ENCODE peak calls at places on chromosomes 16 and 17, in four cellular contexts. B is brain microvascular endothelial cell, M is H9, C is endothelial cell. T is an unnamed sample.

GRCh38 chr17:19542247-19542646 is 8.6 kb downstream of the SLC47A1 start:
- DNase-seq in M (no peak), C (no peak), B (no peak), T (no peak)

GRCh38 chr17:42249681-42250446 is 26.3 kb downstream of the STAT5B start:
- DNase-seq in B (no peak), C (no peak), M (no peak), T (no peak)

GRCh38 chr16:3838600-3839401 is 41.7 kb downstream of the CREBBP start:
- DNase-seq in B (no peak), C (no peak), M (no peak), T (peak; percentile 33)

GRCh38 chr17:74190154-74190553 is 13.3 kb upstream of the RPL38 start:
- DNase-seq in C (no peak), M (no peak), B (peak; percentile 59), T (peak; percentile 52)

GRCh38 chr16:68652659-68653058 is 7.5 kb downstream of the CDH3 start:
- DNase-seq in M (no peak), C (no peak), B (no peak), T (no peak)

GRCh38 chr17:28763137-28763799 is 19.5 kb downstream of the TRAF4 start:
- DNase-seq in M (no peak), C (no peak), B (no peak), T (no peak)

GRCh38 chr17:16948587-16949376 is 23.1 kb downstream of the TNFRSF13B start:
- DNase-seq in M (no peak), C (no peak), B (no peak), T (no peak)

GRCh38 chr17:14211246-14211645 is 25.4 kb downstream of the CDRT15 start:
- DNase-seq in M (peak; percentile 26), C (no peak), B (no peak), T (no peak)

GRCh38 chr16:57627184-57627871 is 1.1 kb upstream of the ADGRG1 start:
- DNase-seq in C (peak; percentile 46), B (peak; percentile 71), M (peak; percentile 69), T (peak; percentile 85)
- TF ChIP-seq CTCF in C (no peak), B (peak; percentile 64), M (peak; percentile 47), T (peak; percentile 24)

GRCh38 chr17:2466936-2467335 is 44.8 kb downstream of the METTL16 start:
- DNase-seq in B (no peak), M (no peak), C (no peak), T (no peak)
- TF ChIP-seq CTCF in B (no peak), M (no peak), C (no peak), T (no peak)

DNA sequence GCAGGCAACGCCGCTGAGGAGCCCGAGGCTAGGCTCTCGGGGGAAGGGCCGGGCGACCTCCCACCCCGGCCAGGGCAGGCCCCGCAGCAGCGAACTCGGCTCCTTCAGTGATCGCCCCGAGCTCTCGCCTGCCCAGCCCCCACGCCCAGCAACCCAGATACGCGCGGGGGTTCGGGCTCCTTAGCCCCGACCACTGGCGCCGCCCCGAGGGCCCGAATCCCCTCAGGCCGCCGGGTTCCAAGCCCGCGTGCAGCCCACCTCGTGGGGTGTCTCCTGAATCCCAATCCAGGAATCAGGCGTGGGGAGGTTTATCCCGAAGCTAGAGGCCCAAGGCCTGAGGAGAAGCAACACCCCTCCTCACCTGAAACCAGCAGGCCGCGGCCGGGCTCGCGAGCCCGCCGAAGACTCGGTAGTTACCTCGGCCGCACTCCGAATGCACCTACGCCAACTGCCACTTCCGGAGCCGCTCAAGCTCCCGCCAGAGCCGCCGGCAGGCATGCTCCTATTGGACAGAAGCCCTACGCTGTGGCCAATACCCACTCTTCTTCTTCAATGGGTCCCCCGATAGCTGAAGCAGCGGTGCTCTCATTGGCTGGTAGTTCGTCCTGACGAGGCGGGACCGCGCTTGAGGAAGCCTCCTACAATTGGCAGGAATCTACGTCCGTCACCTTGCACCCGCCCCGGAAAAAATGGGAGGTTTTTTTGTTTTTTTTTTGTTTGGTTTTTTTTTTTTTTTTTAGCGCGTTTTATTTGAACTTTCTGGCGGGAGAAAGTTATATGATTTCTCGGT is at the start of gene RFWD3:
- DNase-seq in B (peak; percentile 98), M (peak; percentile 99), C (peak; percentile 90), T (peak; percentile 99)
- TF ChIP-seq CTCF in B (no peak), M (no peak), C (no peak), T (no peak)

DNA sequence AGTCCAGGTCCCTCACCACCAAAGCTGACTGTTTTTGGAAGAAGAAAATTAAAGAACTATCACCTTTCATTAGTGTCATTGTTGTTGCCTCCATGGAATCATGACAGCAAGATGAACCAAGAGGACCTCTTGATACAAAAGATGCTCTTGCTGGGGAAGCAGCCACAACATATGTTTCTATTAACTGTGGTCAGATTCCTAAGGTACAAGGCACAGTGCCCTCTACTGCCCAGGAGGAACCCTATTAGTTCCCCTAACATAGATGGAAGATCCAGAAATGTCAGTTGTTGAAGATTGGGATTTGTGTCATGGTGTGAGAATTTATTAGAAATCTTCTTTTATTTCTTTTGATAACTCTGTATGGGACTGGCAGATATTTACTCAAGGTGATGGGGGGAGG is 188.2 kb upstream of the ANKFN1 start:
- DNase-seq in C (no peak), M (no peak), B (no peak), T (no peak)
- TF ChIP-seq CTCF in C (no peak), M (peak; percentile 40), B (no peak), T (no peak)

GRCh38 chr17:80853076-80853475 is 138.6 kb upstream of the CHMP6 start:
- DNase-seq in B (no peak), C (no peak), M (no peak), T (no peak)

GRCh38 chr17:80850817-80851216 is 140.8 kb upstream of the CHMP6 start:
- DNase-seq in C (no peak), M (no peak), B (no peak), T (peak; percentile 78)

GRCh38 chr17:80850109-80850508 is 141.5 kb upstream of the CHMP6 start:
- DNase-seq in M (no peak), B (no peak), C (no peak), T (no peak)

GRCh38 chr17:80852476-80853015 is 139.1 kb upstream of the CHMP6 start:
- DNase-seq in B (no peak), M (no peak), C (no peak), T (no peak)

GRCh38 chr17:80851277-80851925 is 140.2 kb upstream of the CHMP6 start:
- DNase-seq in M (no peak), C (no peak), B (no peak), T (no peak)
- TF ChIP-seq CTCF in M (no peak), C (no peak), B (no peak), T (no peak)

GRCh38 chr17:1470071-1470773 is 14.2 kb upstream of the CRK start:
- DNase-seq in M (no peak), B (no peak), C (no peak), T (no peak)
- TF ChIP-seq CTCF in M (no peak), B (no peak), C (no peak), T (no peak)

GRCh38 chr17:44568311-44568710 is 11.0 kb downstream of the FZD2 start:
- DNase-seq in M (no peak), C (no peak), B (no peak), T (no peak)

GRCh38 chr17:44564429-44564828 is 7.1 kb downstream of the FZD2 start:
- DNase-seq in M (no peak), C (no peak), B (no peak), T (no peak)

GRCh38 chr17:44561237-44561623 is 3.9 kb downstream of the FZD2 start:
- DNase-seq in M (no peak), C (no peak), B (no peak), T (no peak)

GRCh38 chr17:44569459-44569858 is 12.2 kb downstream of the FZD2 start:
- DNase-seq in M (peak; percentile 53), C (no peak), B (no peak), T (no peak)

DNA sequence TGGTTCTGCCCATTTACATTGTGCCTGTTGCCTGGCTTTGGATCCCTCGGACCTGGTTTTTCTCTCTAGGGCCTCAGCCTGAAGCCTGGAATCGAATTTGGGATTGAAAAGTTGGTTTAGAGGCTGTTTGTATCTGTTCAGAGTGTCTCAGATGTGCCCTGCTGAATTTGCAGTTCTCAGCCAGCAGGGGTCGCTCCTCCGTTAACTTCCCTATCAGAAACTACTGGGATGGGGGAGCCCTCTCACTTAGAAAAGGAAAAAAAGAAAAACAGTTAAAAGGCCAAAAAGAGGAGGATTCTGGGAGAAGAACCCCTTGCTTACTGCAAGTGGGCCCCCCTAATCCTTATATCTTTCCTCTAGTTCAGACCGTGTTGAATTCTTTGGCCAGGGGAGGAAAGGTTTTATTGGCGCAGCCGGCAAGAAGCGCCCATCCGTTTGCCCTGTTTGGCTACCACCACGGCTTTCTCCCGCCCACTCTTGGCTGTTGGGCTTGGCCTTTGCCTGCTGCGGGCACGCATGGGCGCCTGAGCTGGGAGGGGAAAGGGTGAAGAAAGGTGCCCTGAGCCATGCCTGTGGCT is 8.7 kb downstream of the FZD2 start:
- DNase-seq in B (no peak), C (no peak), M (peak; percentile 40), T (peak; percentile 56)
- TF ChIP-seq CTCF in B (peak; percentile 75), C (peak; percentile 53), M (peak; percentile 71), T (peak; percentile 44)

DNA sequence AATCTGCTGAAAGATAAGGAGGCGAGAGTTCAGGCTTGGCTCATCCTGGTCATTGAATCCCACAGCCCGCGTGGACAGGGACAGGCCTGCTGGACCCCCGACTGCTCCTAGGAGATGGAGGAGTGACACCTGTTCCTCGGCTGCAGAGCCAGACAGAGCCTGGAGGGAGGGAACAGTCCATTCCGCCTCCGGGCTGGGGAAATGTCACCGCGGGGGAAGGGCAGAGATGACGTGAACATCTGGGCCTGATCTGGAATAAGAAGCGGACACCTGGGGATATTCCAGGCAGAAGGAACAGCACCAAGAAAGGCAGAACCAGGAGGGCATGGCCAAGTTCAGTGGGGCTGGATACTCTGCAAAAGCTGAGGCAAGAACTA is 1.5 kb downstream of the ZNF747 start:
- DNase-seq in B (no peak), C (no peak), M (no peak), T (no peak)
- TF ChIP-seq CTCF in B (no peak), C (no peak), M (no peak), T (no peak)

GRCh38 chr16:15618392-15618791 is 24.6 kb downstream of the MARF1 start:
- DNase-seq in B (peak; percentile 58), M (no peak), C (no peak), T (peak; percentile 21)

GRCh38 chr16:15621456-15621855 is 21.5 kb downstream of the MARF1 start:
- DNase-seq in C (no peak), B (no peak), M (no peak), T (no peak)

GRCh38 chr16:15616068-15616467 is 26.9 kb downstream of the MARF1 start:
- DNase-seq in C (no peak), M (no peak), B (no peak), T (no peak)

GRCh38 chr16:15616475-15616874 is 26.5 kb downstream of the MARF1 start:
- DNase-seq in C (no peak), B (no peak), M (no peak), T (no peak)

GRCh38 chr16:15617901-15618300 is 25.1 kb downstream of the MARF1 start:
- DNase-seq in C (no peak), M (no peak), B (no peak), T (no peak)
- TF ChIP-seq CTCF in C (no peak), M (no peak), B (no peak), T (no peak)

GRCh38 chr17:71467719-71468118 is 653.1 kb upstream of the SOX9 start:
- DNase-seq in C (no peak), M (no peak), B (no peak), T (no peak)

GRCh38 chr17:71470062-71470461 is 650.8 kb upstream of the SOX9 start:
- DNase-seq in B (no peak), M (no peak), C (no peak), T (no peak)

GRCh38 chr17:71472809-71473789 is 647.7 kb upstream of the SOX9 start:
- DNase-seq in C (peak; percentile 31), B (peak; percentile 16), M (peak; percentile 56), T (peak; percentile 76)
- TF ChIP-seq CTCF in C (peak; percentile 70), B (peak; percentile 78), M (peak; percentile 82), T (peak; percentile 78)

T was measured in foreskin fibroblast.